ENCODE peak calls at places on chromosomes 16 and 17, in seven cellular contexts. One of them, this sample, is unnamed.

GRCh38 chr17:49991409-49991808 is 3.6 kb downstream of the DLX3 start:
- DNase-seq in esophagus muscularis mucosa: no peak
- DNase-seq in spleen: no peak
- DNase-seq in HCT116: no peak
- DNase-seq in HepG2: no peak
- DNase-seq in H1: peak
- DNase-seq in transverse colon: no peak
- DNase-seq in this sample: no peak

GRCh38 chr16:4372315-4372577 is 598 bp downstream of the VASN start:
- DNase-seq in esophagus muscularis mucosa: no peak
- DNase-seq in spleen: no peak
- DNase-seq in HCT116: no peak
- DNase-seq in HepG2: no peak
- DNase-seq in H1: no peak
- DNase-seq in transverse colon: no peak
- DNase-seq in this sample: no peak

GRCh38 chr17:2564876-2565275 is 28.6 kb upstream of the PAFAH1B1 start:
- DNase-seq in esophagus muscularis mucosa: no peak
- DNase-seq in spleen: no peak
- DNase-seq in HCT116: peak
- DNase-seq in HepG2: peak
- DNase-seq in H1: no peak
- DNase-seq in transverse colon: peak
- DNase-seq in this sample: no peak

GRCh38 chr17:29042679-29043538 is at the start of gene PIPOX:
- DNase-seq in esophagus muscularis mucosa: no peak
- DNase-seq in spleen: no peak
- DNase-seq in HCT116: no peak
- DNase-seq in HepG2: peak
- DNase-seq in H1: peak
- DNase-seq in transverse colon: peak
- DNase-seq in this sample: no peak

GRCh38 chr17:9151091-9151490 is 129.8 kb downstream of the NTN1 start:
- DNase-seq in esophagus muscularis mucosa: no peak
- DNase-seq in spleen: no peak
- DNase-seq in HCT116: no peak
- DNase-seq in HepG2: peak
- DNase-seq in H1: no peak
- DNase-seq in transverse colon: no peak
- DNase-seq in this sample: no peak

GRCh38 chr16:78505544-78506371 is 406.3 kb downstream of the WWOX start:
- DNase-seq in esophagus muscularis mucosa: no peak
- DNase-seq in spleen: no peak
- DNase-seq in HCT116: no peak
- DNase-seq in HepG2: peak
- DNase-seq in H1: peak
- DNase-seq in transverse colon: peak
- DNase-seq in this sample: peak

GRCh38 chr17:57356722-57357391 is 100.5 kb downstream of the MSI2 start:
- DNase-seq in esophagus muscularis mucosa: no peak
- DNase-seq in spleen: no peak
- DNase-seq in HCT116: no peak
- DNase-seq in HepG2: no peak
- DNase-seq in H1: no peak
- DNase-seq in transverse colon: peak
- DNase-seq in this sample: no peak

GRCh38 chr16:65355706-65356105 is 233.8 kb upstream of the CDH11 start:
- DNase-seq in esophagus muscularis mucosa: no peak
- DNase-seq in spleen: no peak
- DNase-seq in HCT116: no peak
- DNase-seq in HepG2: no peak
- DNase-seq in H1: no peak
- DNase-seq in transverse colon: no peak
- DNase-seq in this sample: no peak

GRCh38 chr17:18858567-18859245 is 775 bp downstream of the PRPSAP2 start:
- DNase-seq in esophagus muscularis mucosa: no peak
- DNase-seq in spleen: no peak
- DNase-seq in HCT116: no peak
- DNase-seq in HepG2: no peak
- DNase-seq in H1: no peak
- DNase-seq in transverse colon: no peak
- DNase-seq in this sample: no peak

GRCh38 chr17:61205931-61206330 is 193.7 kb upstream of the TBX2 start:
- DNase-seq in esophagus muscularis mucosa: no peak
- DNase-seq in spleen: no peak
- DNase-seq in HCT116: no peak
- DNase-seq in HepG2: no peak
- DNase-seq in H1: no peak
- DNase-seq in transverse colon: no peak
- DNase-seq in this sample: no peak

GRCh38 chr17:50169121-50169764 is 3.4 kb downstream of the SGCA start:
- DNase-seq in esophagus muscularis mucosa: no peak
- DNase-seq in spleen: peak
- DNase-seq in HCT116: peak
- DNase-seq in HepG2: peak
- DNase-seq in H1: peak
- DNase-seq in transverse colon: peak
- DNase-seq in this sample: no peak

GRCh38 chr17:41836550-41837196 is 641 bp upstream of the NT5C3B start:
- DNase-seq in esophagus muscularis mucosa: no peak
- DNase-seq in spleen: no peak
- DNase-seq in HCT116: no peak
- DNase-seq in HepG2: no peak
- DNase-seq in H1: no peak
- DNase-seq in transverse colon: no peak
- DNase-seq in this sample: no peak

GRCh38 chr16:56355221-56355620 is 70.1 kb downstream of the AMFR start:
- DNase-seq in esophagus muscularis mucosa: no peak
- DNase-seq in spleen: no peak
- DNase-seq in HCT116: no peak
- DNase-seq in HepG2: no peak
- DNase-seq in H1: no peak
- DNase-seq in transverse colon: no peak
- DNase-seq in this sample: peak

GRCh38 chr17:22272363-22273146 is 580.2 kb downstream of the KCNJ18 start:
- DNase-seq in esophagus muscularis mucosa: no peak
- DNase-seq in spleen: no peak
- DNase-seq in HCT116: no peak
- DNase-seq in HepG2: no peak
- DNase-seq in H1: no peak
- DNase-seq in transverse colon: no peak
- DNase-seq in this sample: no peak

GRCh38 chr17:6443692-6444572 is at the start of gene PIMREG:
- DNase-seq in esophagus muscularis mucosa: peak
- DNase-seq in spleen: peak
- DNase-seq in HCT116: peak
- DNase-seq in HepG2: peak
- DNase-seq in H1: peak
- DNase-seq in transverse colon: peak
- DNase-seq in this sample: peak

GRCh38 chr17:60604686-60605334 is 4.8 kb downstream of the PPM1D start:
- DNase-seq in esophagus muscularis mucosa: no peak
- DNase-seq in spleen: no peak
- DNase-seq in HCT116: peak
- DNase-seq in HepG2: no peak
- DNase-seq in H1: peak
- DNase-seq in transverse colon: no peak
- DNase-seq in this sample: no peak

GRCh38 chr16:86991679-86992078 is 325.5 kb downstream of the C16orf95 start:
- DNase-seq in esophagus muscularis mucosa: no peak
- DNase-seq in spleen: no peak
- DNase-seq in HCT116: no peak
- DNase-seq in HepG2: no peak
- DNase-seq in H1: no peak
- DNase-seq in transverse colon: no peak
- DNase-seq in this sample: no peak

GRCh38 chr17:42559076-42559475 is 2.9 kb upstream of the COASY start:
- DNase-seq in esophagus muscularis mucosa: no peak
- DNase-seq in spleen: no peak
- DNase-seq in HCT116: no peak
- DNase-seq in HepG2: no peak
- DNase-seq in H1: no peak
- DNase-seq in transverse colon: peak
- DNase-seq in this sample: no peak

GRCh38 chr17:82236142-82236971 is 7.5 kb downstream of the SLC16A3 start:
- DNase-seq in esophagus muscularis mucosa: peak
- DNase-seq in spleen: peak
- DNase-seq in HCT116: no peak
- DNase-seq in HepG2: peak
- DNase-seq in H1: peak
- DNase-seq in transverse colon: peak
- DNase-seq in this sample: no peak

GRCh38 chr17:80491478-80492342 is 15.3 kb upstream of the NPTX1 start:
- DNase-seq in esophagus muscularis mucosa: no peak
- DNase-seq in spleen: no peak
- DNase-seq in HCT116: no peak
- DNase-seq in HepG2: peak
- DNase-seq in H1: peak
- DNase-seq in transverse colon: no peak
- DNase-seq in this sample: no peak

GRCh38 chr16:31301708-31302400 is 42.1 kb downstream of the ITGAM start:
- DNase-seq in esophagus muscularis mucosa: no peak
- DNase-seq in spleen: no peak
- DNase-seq in HCT116: no peak
- DNase-seq in HepG2: no peak
- DNase-seq in H1: no peak
- DNase-seq in transverse colon: no peak
- DNase-seq in this sample: no peak

GRCh38 chr17:49585422-49586027 is 9.9 kb downstream of the NXPH3 start:
- DNase-seq in esophagus muscularis mucosa: no peak
- DNase-seq in spleen: no peak
- DNase-seq in HCT116: no peak
- DNase-seq in HepG2: no peak
- DNase-seq in H1: no peak
- DNase-seq in transverse colon: no peak
- DNase-seq in this sample: no peak

DNA sequence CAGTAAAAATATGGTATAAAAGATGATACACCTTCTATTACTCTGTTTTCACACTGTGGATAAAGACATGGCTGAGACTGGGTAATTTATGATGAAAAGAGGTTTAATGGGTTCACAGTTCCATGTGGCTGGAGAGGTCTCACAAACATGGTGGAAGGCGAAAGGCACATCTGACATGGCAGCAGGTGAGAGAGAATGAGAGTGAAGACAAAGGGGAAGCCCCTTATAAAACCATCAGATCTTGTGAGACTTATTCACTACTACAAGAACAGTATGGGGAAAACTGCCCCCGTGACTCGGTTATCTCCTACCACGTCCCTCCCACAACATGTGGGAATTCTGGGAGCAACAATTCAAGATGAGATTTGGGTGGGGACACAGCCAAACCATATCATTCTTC is 45.6 kb downstream of the TBC1D26 start:
- DNase-seq in esophagus muscularis mucosa: no peak
- DNase-seq in spleen: no peak
- DNase-seq in HCT116: no peak
- DNase-seq in HepG2: no peak
- DNase-seq in H1: no peak
- DNase-seq in transverse colon: no peak
- DNase-seq in this sample: no peak
- TF ChIP-seq POLR2AphosphoS5 in esophagus muscularis mucosa: no peak
- TF ChIP-seq POLR2AphosphoS5 in spleen: no peak
- TF ChIP-seq POLR2AphosphoS5 in HCT116: no peak
- TF ChIP-seq POLR2AphosphoS5 in HepG2: no peak
- TF ChIP-seq POLR2AphosphoS5 in H1: no peak
- TF ChIP-seq POLR2AphosphoS5 in transverse colon: no peak
- TF ChIP-seq POLR2AphosphoS5 in this sample: no peak

GRCh38 chr16:17305694-17306093 is 165.1 kb downstream of the XYLT1 start:
- DNase-seq in esophagus muscularis mucosa: no peak
- DNase-seq in spleen: no peak
- DNase-seq in HCT116: no peak
- DNase-seq in HepG2: no peak
- DNase-seq in H1: no peak
- DNase-seq in transverse colon: no peak
- DNase-seq in this sample: no peak
- TF ChIP-seq POLR2A in esophagus muscularis mucosa: no peak
- TF ChIP-seq POLR2A in spleen: no peak
- TF ChIP-seq POLR2A in HCT116: no peak
- TF ChIP-seq POLR2A in HepG2: no peak
- TF ChIP-seq POLR2A in H1: no peak
- TF ChIP-seq POLR2A in transverse colon: no peak
- TF ChIP-seq POLR2A in this sample: no peak

GRCh38 chr17:10725262-10725661 is 4.6 kb downstream of the TMEM220 start:
- DNase-seq in esophagus muscularis mucosa: no peak
- DNase-seq in spleen: no peak
- DNase-seq in HCT116: no peak
- DNase-seq in HepG2: peak
- DNase-seq in H1: no peak
- DNase-seq in transverse colon: no peak
- DNase-seq in this sample: no peak
- TF ChIP-seq POLR2AphosphoS5 in esophagus muscularis mucosa: no peak
- TF ChIP-seq POLR2AphosphoS5 in spleen: no peak
- TF ChIP-seq POLR2AphosphoS5 in HCT116: no peak
- TF ChIP-seq POLR2AphosphoS5 in HepG2: no peak
- TF ChIP-seq POLR2AphosphoS5 in H1: no peak
- TF ChIP-seq POLR2AphosphoS5 in transverse colon: no peak
- TF ChIP-seq POLR2AphosphoS5 in this sample: no peak

GRCh38 chr17:38967290-38967738 is at the start of gene FBXO47:
- DNase-seq in esophagus muscularis mucosa: peak
- DNase-seq in spleen: peak
- DNase-seq in HCT116: no peak
- DNase-seq in HepG2: peak
- DNase-seq in H1: peak
- DNase-seq in transverse colon: peak
- DNase-seq in this sample: peak
- TF ChIP-seq POLR2A in esophagus muscularis mucosa: no peak
- TF ChIP-seq POLR2A in spleen: no peak
- TF ChIP-seq POLR2A in HCT116: no peak
- TF ChIP-seq POLR2A in HepG2: no peak
- TF ChIP-seq POLR2A in H1: peak
- TF ChIP-seq POLR2A in transverse colon: peak
- TF ChIP-seq POLR2A in this sample: no peak

GRCh38 chr16:57483725-57484514 is 2.4 kb downstream of the DOK4 start:
- DNase-seq in esophagus muscularis mucosa: no peak
- DNase-seq in spleen: peak
- DNase-seq in HCT116: no peak
- DNase-seq in HepG2: no peak
- DNase-seq in H1: no peak
- DNase-seq in transverse colon: no peak
- DNase-seq in this sample: peak
- TF ChIP-seq POLR2AphosphoS5 in esophagus muscularis mucosa: no peak
- TF ChIP-seq POLR2AphosphoS5 in spleen: no peak
- TF ChIP-seq POLR2AphosphoS5 in HCT116: no peak
- TF ChIP-seq POLR2AphosphoS5 in HepG2: no peak
- TF ChIP-seq POLR2AphosphoS5 in H1: no peak
- TF ChIP-seq POLR2AphosphoS5 in transverse colon: no peak
- TF ChIP-seq POLR2AphosphoS5 in this sample: no peak

GRCh38 chr17:74430706-74431567 is 951 bp upstream of the GPRC5C start:
- DNase-seq in esophagus muscularis mucosa: no peak
- DNase-seq in spleen: peak
- DNase-seq in HCT116: peak
- DNase-seq in HepG2: peak
- DNase-seq in H1: peak
- DNase-seq in transverse colon: peak
- DNase-seq in this sample: peak
- TF ChIP-seq POLR2A in esophagus muscularis mucosa: peak
- TF ChIP-seq POLR2A in spleen: no peak
- TF ChIP-seq POLR2A in HCT116: no peak
- TF ChIP-seq POLR2A in HepG2: peak
- TF ChIP-seq POLR2A in H1: peak
- TF ChIP-seq POLR2A in transverse colon: peak
- TF ChIP-seq POLR2A in this sample: no peak

GRCh38 chr17:48026503-48027321 is 10.9 kb downstream of the COPZ2 start:
- DNase-seq in esophagus muscularis mucosa: no peak
- DNase-seq in spleen: peak
- DNase-seq in HCT116: peak
- DNase-seq in HepG2: peak
- DNase-seq in H1: peak
- DNase-seq in transverse colon: peak
- DNase-seq in this sample: peak
- TF ChIP-seq POLR2AphosphoS5 in esophagus muscularis mucosa: peak
- TF ChIP-seq POLR2AphosphoS5 in spleen: peak
- TF ChIP-seq POLR2AphosphoS5 in HCT116: peak
- TF ChIP-seq POLR2AphosphoS5 in HepG2: no peak
- TF ChIP-seq POLR2AphosphoS5 in H1: no peak
- TF ChIP-seq POLR2AphosphoS5 in transverse colon: no peak
- TF ChIP-seq POLR2AphosphoS5 in this sample: no peak

This sample was measured in breast epithelium.